ENCODE peak calls at places on chromosomes 12 and 14, in six cellular contexts. I is HFF-Myc, X is astrocyte of the spinal cord, C is left ventricle myocardium inferior, T is lung, P is psoas muscle. Z is an unnamed sample.

GRCh38 chr12:106137456-106138278 is 1.1 kb downstream of the NUAK1 start:
- DNase-seq in I (no peak), X (no peak), C (no peak), T (no peak), P (no peak), Z (no peak)

GRCh38 chr14:95382747-95383146 is 63.0 kb upstream of the CLMN start:
- DNase-seq in I (no peak), X (no peak), C (no peak), T (no peak), P (no peak), Z (no peak)

GRCh38 chr14:47863441-47863840 is 188.0 kb upstream of the MDGA2 start:
- DNase-seq in I (no peak), X (no peak), C (no peak), T (no peak), P (no peak), Z (no peak)

GRCh38 chr14:90844321-90844720 is 28.1 kb upstream of the TTC7B start:
- DNase-seq in I (no peak), X (no peak), C (no peak), T (peak; percentile 1), P (no peak), Z (no peak)

GRCh38 chr12:99984271-99985128 is at the start of gene ANKS1B:
- DNase-seq in I (no peak), X (peak; percentile 15), C (peak; percentile 34), T (peak; percentile 57), P (peak; percentile 55), Z (no peak)

GRCh38 chr12:128693771-128694170 is 130.0 kb downstream of the SLC15A4 start:
- DNase-seq in I (no peak), X (no peak), C (no peak), T (no peak), P (no peak), Z (no peak)

GRCh38 chr12:42238240-42239140 is at the start of gene YAF2:
- DNase-seq in I (peak; percentile 39), X (peak; percentile 83), C (peak; percentile 92), T (peak; percentile 89), P (peak; percentile 93), Z (peak; percentile 69)

GRCh38 chr14:39488600-39488999 is 56.4 kb upstream of the FBXO33 start:
- DNase-seq in I (no peak), X (peak; percentile 12), C (no peak), T (no peak), P (no peak), Z (no peak)

GRCh38 chr12:50506753-50507473 is 2.1 kb downstream of the DIP2B start:
- DNase-seq in I (no peak), X (no peak), C (no peak), T (no peak), P (no peak), Z (no peak)

GRCh38 chr12:50505386-50505827 is 622 bp downstream of the DIP2B start:
- DNase-seq in I (no peak), X (peak; percentile 23), C (peak; percentile 21), T (peak; percentile 29), P (no peak), Z (no peak)

GRCh38 chr12:50507474-50507838 is 2.7 kb downstream of the DIP2B start:
- DNase-seq in I (no peak), X (no peak), C (no peak), T (no peak), P (no peak), Z (no peak)

GRCh38 chr12:50505945-50506344 is 1.2 kb downstream of the DIP2B start:
- DNase-seq in I (no peak), X (peak; percentile 14), C (no peak), T (peak; percentile 36), P (no peak), Z (no peak)

DNA sequence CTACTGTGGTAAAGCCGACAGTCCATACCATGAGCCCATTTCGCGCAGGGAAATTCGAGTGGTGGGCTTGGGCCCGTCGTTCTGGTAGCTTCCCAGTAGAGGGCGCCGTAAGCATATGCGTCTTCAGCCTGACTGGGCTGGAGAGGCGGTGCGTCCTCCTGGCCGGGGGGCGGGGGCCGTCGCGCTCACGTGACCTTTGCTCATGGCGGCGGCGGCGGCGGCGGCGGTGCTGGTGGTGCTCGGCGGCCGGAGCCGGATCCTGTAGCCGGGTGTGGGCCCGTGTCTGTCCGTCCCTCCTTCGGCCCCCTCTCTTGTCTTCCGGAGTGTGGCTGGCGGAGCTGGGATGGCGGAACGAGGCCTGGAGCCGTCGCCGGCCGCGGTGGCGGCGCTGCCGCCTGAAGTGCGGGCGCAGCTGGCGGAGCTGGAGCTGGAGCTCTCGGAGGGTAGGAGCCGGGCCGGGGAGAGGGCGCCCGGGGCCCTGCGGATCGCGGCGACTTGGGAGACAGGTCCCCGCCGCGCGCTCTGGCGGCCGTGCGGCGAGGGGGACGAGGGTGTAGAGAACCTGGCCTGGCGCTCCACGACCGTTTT is at the start of gene DIP2B:
- DNase-seq in I (peak; percentile 70), X (peak; percentile 91), C (peak; percentile 96), T (peak; percentile 97), P (peak; percentile 95), Z (peak; percentile 68)
- TF ChIP-seq CTCF in I (peak; percentile 75), X (peak; percentile 85), C (peak; percentile 94), T (peak; percentile 96), P (peak; percentile 94), Z (peak; percentile 87)

DNA sequence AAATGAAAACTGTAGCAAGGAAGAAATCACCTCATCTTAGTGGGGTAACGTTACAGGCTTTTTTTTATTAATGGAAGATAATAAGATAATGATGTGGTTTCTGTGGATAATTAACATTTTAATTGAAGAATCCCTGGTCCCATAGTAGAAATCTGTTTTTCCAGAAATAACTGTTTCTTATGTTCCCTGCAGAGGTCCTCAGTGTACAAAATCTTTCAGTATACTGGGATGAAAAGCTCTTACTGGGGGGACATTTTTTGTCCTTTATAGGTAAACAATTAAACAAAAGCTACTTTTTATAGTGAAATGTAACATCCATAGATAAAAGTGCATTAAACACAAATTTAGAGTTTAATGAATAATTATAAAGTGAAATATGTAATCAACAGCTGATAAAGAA is 312.2 kb downstream of the ATXN7L3B start:
- DNase-seq in I (no peak), X (no peak), C (no peak), T (no peak), P (no peak), Z (no peak)
- TF ChIP-seq CTCF in I (no peak), X (no peak), C (no peak), T (no peak), P (no peak), Z (no peak)

GRCh38 chr14:63276492-63277342 is 42.0 kb downstream of the GPHB5 start:
- DNase-seq in I (peak; percentile 35), X (peak; percentile 59), C (no peak), T (no peak), P (no peak), Z (peak; percentile 0)
- TF ChIP-seq CTCF in I (peak; percentile 53), X (peak; percentile 74), C (peak; percentile 91), T (peak; percentile 71), P (peak; percentile 71), Z (peak; percentile 73)

DNA sequence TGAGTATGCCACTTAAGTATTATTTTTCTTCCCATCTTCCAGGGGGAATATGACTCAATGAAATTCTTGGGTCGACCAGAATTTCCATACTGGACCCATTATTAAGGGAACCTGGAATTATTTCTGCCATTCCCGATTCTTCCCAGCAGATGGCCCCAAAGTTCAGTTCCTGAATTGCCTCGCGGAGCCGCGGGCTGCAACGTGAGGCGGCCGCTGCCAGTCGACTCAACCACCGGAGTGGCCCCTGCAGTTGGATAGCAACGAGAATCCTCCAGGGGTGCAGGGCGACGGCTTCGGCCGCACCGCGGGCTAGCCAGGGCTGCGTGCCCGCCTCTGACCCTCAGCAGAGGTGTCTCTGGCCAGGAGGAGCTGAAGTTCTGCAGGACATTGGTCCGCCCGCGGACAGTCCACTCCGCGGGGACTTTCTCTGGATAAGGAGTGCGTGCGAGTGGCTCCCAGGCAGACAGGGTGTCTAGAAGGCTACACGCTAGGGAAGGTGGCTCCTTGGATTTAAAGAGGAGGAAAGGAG is 586 bp upstream of the TSHR start:
- DNase-seq in I (peak; percentile 31), X (peak; percentile 77), C (peak; percentile 70), T (peak; percentile 78), P (peak; percentile 80), Z (peak; percentile 32)
- TF ChIP-seq CTCF in I (peak; percentile 76), X (peak; percentile 76), C (peak; percentile 85), T (peak; percentile 85), P (peak; percentile 84), Z (peak; percentile 83)

GRCh38 chr14:21642683-21643082 is 7.9 kb upstream of the OR10G2 start:
- DNase-seq in I (no peak), X (no peak), C (no peak), T (no peak), P (no peak), Z (no peak)

GRCh38 chr14:21643407-21643806 is 8.7 kb upstream of the OR10G2 start:
- DNase-seq in I (no peak), X (no peak), C (no peak), T (no peak), P (no peak), Z (no peak)

GRCh38 chr14:21652209-21652808 is 1.3 kb upstream of the OR4E2 start:
- DNase-seq in I (no peak), X (no peak), C (no peak), T (no peak), P (no peak), Z (no peak)

DNA sequence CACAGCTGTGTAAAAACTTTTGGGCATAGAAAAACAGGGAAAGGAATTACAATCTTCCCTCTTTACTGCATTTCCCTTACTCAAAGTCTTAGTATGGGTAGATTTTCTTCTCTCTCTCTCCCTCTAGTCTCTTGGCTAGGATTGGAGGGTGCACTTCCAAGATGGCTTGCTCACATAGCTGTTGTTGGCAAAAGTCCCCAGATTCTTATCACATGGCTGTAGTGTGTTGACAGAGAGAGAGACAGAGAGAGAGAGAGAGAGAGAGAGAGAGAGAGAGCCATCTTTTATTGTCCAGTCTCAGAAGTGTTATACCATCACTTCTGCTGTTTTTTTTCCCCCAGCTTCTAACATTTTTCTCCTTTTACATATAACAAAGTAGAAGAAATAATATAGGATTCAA is 6.3 kb upstream of the OR4E2 start:
- DNase-seq in I (no peak), X (peak; percentile 62), C (no peak), T (no peak), P (no peak), Z (no peak)
- TF ChIP-seq CTCF in I (no peak), X (no peak), C (no peak), T (no peak), P (no peak), Z (no peak)

GRCh38 chr12:46303039-46303666 is 34.3 kb upstream of the SLC38A1 start:
- DNase-seq in I (peak; percentile 16), X (peak; percentile 25), C (no peak), T (peak; percentile 45), P (no peak), Z (no peak)
- TF ChIP-seq CTCF in I (peak; percentile 57), X (peak; percentile 60), C (peak; percentile 68), T (peak; percentile 49), P (peak; percentile 52), Z (peak; percentile 43)

GRCh38 chr14:24392327-24393098 is 6.3 kb upstream of the NYNRIN start:
- DNase-seq in I (no peak), X (peak; percentile 65), C (no peak), T (no peak), P (no peak), Z (no peak)
- TF ChIP-seq CTCF in I (no peak), X (peak; percentile 33), C (no peak), T (no peak), P (no peak), Z (no peak)

GRCh38 chr14:35985504-35986218 is 159.5 kb downstream of the BRMS1L start:
- DNase-seq in I (no peak), X (peak; percentile 4), C (no peak), T (no peak), P (no peak), Z (no peak)
- TF ChIP-seq CTCF in I (peak; percentile 22), X (peak; percentile 13), C (no peak), T (no peak), P (no peak), Z (no peak)

GRCh38 chr14:99609245-99610117 is 5.5 kb upstream of the CCDC85C start:
- DNase-seq in I (no peak), X (no peak), C (no peak), T (no peak), P (no peak), Z (no peak)
- TF ChIP-seq CTCF in I (peak; percentile 89), X (no peak), C (peak; percentile 55), T (no peak), P (no peak), Z (no peak)

Z was measured in AG09319.